ENCODE peak calls at places on chromosomes 5 and 9, in four cellular contexts. G is H9, Y is mesenchymal stem cell, D is IMR-90. O is an unnamed sample.
A peak's percentile ranks its signal among the peaks of the same experiment; 100 is the strongest.

GRCh38 chr5:17619353-17619752 is 9.2 kb downstream of the TAF11L12 start:
- DNase-seq in G (no peak), Y (no peak), D (no peak), O (no peak)

GRCh38 chr9:99726758-99727157 is 94.9 kb upstream of the NR4A3 start:
- DNase-seq in G (no peak), Y (no peak), D (no peak), O (no peak)

GRCh38 chr9:96553070-96553469 is 66.6 kb downstream of the CDC14B start:
- DNase-seq in G (no peak), Y (peak; percentile 78), D (peak; percentile 88), O (no peak)

GRCh38 chr5:68041293-68041692 is 174.3 kb upstream of the PIK3R1 start:
- DNase-seq in G (no peak), Y (no peak), D (no peak), O (no peak)

GRCh38 chr5:1107167-1108007 is 4.5 kb downstream of the SLC12A7 start:
- DNase-seq in G (peak; percentile 55), Y (no peak), D (no peak), O (no peak)

GRCh38 chr9:106339882-106340281 is 523.1 kb upstream of the ZNF462 start:
- DNase-seq in G (no peak), Y (no peak), D (no peak), O (no peak)

GRCh38 chr9:123710299-123710698 is 219.6 kb downstream of the DENND1A start:
- DNase-seq in G (no peak), Y (peak; percentile 82), D (peak; percentile 95), O (no peak)

GRCh38 chr9:89022071-89022721 is 30.9 kb downstream of the S1PR3 start:
- DNase-seq in G (no peak), Y (peak; percentile 81), D (peak; percentile 26), O (no peak)

GRCh38 chr5:154333016-154333415 is 112.8 kb upstream of the SAP30L start:
- DNase-seq in G (no peak), Y (no peak), D (no peak), O (no peak)

GRCh38 chr5:147509041-147509709 is 693 bp downstream of the DPYSL3 start:
- DNase-seq in G (peak; percentile 53), Y (peak; percentile 43), D (peak; percentile 16), O (peak; percentile 29)

GRCh38 chr9:127612993-127613954 is 1.2 kb downstream of the STXBP1 start:
- DNase-seq in G (peak; percentile 46), Y (peak; percentile 71), D (peak; percentile 57), O (no peak)

GRCh38 chr5:154784856-154785255 is 29.7 kb downstream of the LARP1 start:
- DNase-seq in G (no peak), Y (no peak), D (no peak), O (no peak)

GRCh38 chr9:74742792-74743389 is 144.8 kb downstream of the TRPM6 start:
- DNase-seq in G (peak; percentile 31), Y (peak; percentile 30), D (peak; percentile 24), O (peak; percentile 38)

GRCh38 chr5:1092122-1092521 is 19.7 kb downstream of the SLC12A7 start:
- DNase-seq in G (no peak), Y (no peak), D (no peak), O (no peak)

GRCh38 chr5:78291687-78292086 is 2.8 kb downstream of the AP3B1 start:
- DNase-seq in G (no peak), Y (no peak), D (no peak), O (no peak)

GRCh38 chr5:130270786-130271185 is 366.5 kb downstream of the CHSY3 start:
- DNase-seq in G (no peak), Y (no peak), D (no peak), O (no peak)

GRCh38 chr5:144844086-144844485 is 673.4 kb downstream of the KCTD16 start:
- DNase-seq in G (no peak), Y (no peak), D (no peak), O (no peak)

GRCh38 chr9:126131066-126132010 is 195.3 kb upstream of the MVB12B start:
- DNase-seq in G (peak; percentile 17), Y (no peak), D (no peak), O (no peak)

GRCh38 chr5:67233075-67233474 is 36.5 kb upstream of the CD180 start:
- DNase-seq in G (peak; percentile 52), Y (peak; percentile 23), D (peak; percentile 42), O (no peak)

GRCh38 chr9:103837940-103838339 is 256.2 kb upstream of the SMC2 start:
- DNase-seq in G (peak; percentile 35), Y (no peak), D (no peak), O (peak; percentile 9)

GRCh38 chr9:85147046-85147640 is 477.6 kb downstream of the NTRK2 start:
- DNase-seq in G (no peak), Y (no peak), D (no peak), O (no peak)

GRCh38 chr9:88936668-88937067 is 54.6 kb upstream of the S1PR3 start:
- DNase-seq in G (no peak), Y (no peak), D (peak; percentile 7), O (no peak)

GRCh38 chr5:173833200-173833599 is 54.9 kb upstream of the CPEB4 start:
- DNase-seq in G (no peak), Y (no peak), D (no peak), O (no peak)

GRCh38 chr5:157682257-157682656 is 10.9 kb downstream of the C5orf52 start:
- DNase-seq in G (no peak), Y (no peak), D (no peak), O (no peak)

GRCh38 chr5:9239626-9240025 is 306.2 kb downstream of the SEMA5A start:
- DNase-seq in G (no peak), Y (peak; percentile 51), D (peak; percentile 67), O (no peak)
- H3K4me2 ChIP-seq in G (no peak overlapping the region), Y (no peak overlapping the region), D (peak overlapping the region; percentile 46), O (no peak overlapping the region)

GRCh38 chr9:81591791-81592190 is 97.6 kb downstream of the TLE1 start:
- DNase-seq in G (no peak), Y (no peak), D (no peak), O (no peak)
- H4K8ac ChIP-seq in G (no peak overlapping the region), Y (no peak overlapping the region), D (no peak overlapping the region), O (no peak overlapping the region)

DNA sequence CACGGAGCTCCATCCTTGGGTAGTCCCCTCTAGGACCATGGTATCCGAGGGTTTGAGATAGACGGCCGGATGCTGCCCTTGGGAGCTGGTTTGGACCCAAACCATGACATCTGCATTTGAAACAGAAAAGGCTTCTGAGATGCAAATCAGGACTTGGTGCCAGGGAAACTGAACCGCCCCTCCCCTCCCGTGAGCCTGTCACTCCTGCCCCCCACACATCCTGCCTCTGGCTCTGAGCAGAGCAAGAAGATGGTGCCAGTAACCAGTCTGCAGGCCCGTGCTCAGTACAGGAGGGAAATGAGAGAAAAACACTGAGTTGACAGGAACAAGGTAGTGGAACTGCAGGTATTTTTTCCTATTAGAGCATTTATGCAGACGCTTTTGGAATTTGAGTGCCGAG is 18.6 kb downstream of the ARPC5L start:
- DNase-seq in G (peak; percentile 82), Y (no peak), D (no peak), O (no peak)
- H4K91ac ChIP-seq in G (no peak overlapping the region), Y (no peak overlapping the region), D (no peak overlapping the region), O (no peak overlapping the region)

DNA sequence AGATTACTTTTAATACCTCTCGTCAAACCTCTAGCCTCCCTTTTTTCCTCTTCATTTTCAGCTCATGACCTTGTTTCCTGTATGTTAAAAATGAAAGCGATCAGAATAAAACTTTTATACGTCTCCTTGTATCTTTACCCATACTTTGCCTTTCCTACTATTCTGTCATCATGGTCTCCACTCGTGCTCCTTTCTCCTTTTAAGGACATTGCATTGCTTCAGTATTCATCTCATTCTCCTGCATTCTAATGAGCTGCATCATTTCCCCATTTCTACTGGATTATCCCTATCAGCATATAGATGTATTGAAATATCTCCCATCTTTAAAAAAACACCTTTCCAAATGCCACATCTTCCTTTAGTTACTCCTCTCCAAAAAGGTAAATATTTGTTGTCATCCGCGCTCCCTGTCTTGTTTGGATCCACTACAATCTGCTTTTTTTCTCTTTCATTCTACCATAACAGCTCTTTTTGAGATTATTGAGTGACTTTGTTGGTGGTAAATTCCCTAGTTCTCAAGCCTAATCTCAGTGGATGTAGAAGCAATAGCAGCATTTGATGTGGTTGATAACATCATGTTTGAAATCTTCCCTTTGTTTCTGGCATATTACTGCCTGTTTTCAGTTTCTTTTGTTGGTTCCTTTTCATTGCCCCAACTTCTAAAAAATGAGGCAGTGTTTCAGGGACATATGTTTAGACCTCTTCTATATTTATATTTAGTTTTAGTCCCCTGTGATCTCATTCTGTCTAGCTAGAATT is 8.7 kb downstream of the CDC42SE2 start:
- DNase-seq in G (no peak), Y (no peak), D (peak; percentile 59), O (no peak)
- H3K4me2 ChIP-seq in G (no peak overlapping the region), Y (no peak overlapping the region), D (no peak overlapping the region), O (no peak overlapping the region)

DNA sequence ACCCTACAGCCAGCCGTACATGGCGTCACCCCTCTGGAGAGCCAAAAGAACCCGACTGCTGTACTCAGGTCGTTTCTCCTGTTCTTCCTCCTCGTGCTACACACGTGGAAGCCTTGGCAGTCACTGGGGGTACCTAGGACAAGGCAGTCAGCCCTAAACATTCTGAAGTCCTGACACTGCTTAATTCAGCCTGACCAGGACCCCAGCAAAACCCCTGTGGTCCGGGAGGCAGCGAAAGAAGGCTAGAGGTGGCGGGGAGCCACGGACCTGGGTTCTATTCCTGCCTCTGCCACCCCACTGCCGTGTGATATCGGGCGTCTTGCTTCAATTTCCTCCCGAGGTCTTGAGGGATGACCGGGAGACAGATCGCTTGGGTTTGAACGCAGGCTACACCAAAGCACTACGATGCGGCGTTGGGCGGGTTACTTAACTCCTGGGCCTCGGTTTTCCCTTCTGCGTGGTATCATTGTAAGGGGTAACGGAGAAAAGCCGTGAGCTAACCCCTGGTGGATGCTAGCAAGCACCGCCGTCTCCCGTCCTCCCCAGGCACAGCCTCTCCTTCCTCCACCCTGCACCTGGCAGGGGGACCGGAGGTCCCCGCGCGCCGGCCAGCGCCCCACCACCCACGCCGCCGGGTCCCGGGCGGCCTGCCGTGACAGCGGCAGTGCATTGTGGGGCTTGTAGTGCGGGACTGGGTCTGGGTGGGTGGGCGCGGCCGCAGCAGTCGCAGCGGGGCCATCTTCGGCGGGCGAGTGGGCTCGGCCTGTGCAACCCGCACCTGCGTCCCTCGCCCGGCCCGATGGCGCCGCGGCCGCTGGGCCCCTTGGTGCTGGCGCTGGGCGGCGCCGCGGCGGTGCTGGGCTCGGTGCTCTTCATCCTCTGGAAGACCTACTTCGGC is at the start of gene ARL10:
- DNase-seq in G (peak; percentile 43), Y (peak; percentile 15), D (peak; percentile 20), O (peak; percentile 46)
- H4K8ac ChIP-seq in G (no peak within 1 kb of the TSS), Y (peak within 1 kb of the TSS; percentile 66), D (peak within 1 kb of the TSS; percentile 100), O (peak within 1 kb of the TSS; percentile 52)

DNA sequence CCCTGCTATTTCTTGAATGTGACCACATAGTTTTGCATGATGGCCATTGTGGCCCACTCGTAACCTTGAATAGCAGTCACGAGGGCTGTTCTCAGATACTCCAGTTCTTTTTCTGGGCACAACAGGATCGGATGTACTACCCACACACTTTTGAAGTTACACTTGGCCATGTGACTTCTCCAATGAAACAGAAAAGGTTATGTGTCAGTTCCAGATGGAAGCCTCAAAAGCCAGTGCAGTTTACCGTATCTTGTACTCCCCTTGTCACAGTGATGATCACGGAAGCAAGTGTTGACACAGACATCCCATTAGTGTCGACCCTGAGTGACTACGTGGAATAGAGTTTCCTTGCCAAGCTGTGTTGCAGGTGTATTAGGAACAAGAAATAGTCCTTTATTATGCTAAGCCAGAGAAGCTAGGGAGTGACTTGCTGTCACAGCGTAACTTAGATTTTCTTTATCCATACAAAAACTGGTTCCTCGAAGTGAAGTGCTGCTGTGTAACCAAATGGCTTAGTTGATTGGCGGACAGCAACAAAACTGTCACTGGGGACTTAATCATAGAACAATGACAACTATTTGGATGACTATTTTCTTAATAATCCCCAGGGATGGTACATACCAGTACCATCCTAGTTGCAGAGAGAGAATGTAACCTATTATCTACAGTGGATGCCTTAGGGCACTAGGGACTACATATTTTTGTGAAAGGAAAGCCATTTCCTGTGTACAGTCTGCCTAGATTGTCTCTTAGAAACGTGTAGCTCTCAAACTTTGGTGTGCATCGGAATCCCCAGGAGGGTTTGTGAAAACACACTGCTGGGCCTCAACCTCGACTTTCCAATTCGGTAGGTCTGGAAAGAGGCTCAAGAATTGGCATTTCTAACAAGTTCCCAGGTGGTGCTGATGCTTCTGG is 90.1 kb upstream of the DMRT1 start:
- DNase-seq in G (no peak), Y (no peak), D (peak; percentile 15), O (no peak)
- H4K91ac ChIP-seq in G (no peak overlapping the region), Y (peak overlapping the region; percentile 44), D (peak overlapping the region; percentile 80), O (no peak overlapping the region)

O was measured in neuronal stem cell.